ENCODE peak calls at places on chromosomes 7 and 10, in five cellular contexts. B, G, W, Y and Z are unnamed samples.

GRCh38 chr7:69489533-69489932 is 108.7 kb upstream of the AUTS2 start:
- DNase-seq in G (no peak), B (no peak), Y (no peak), W (no peak), Z (no peak)

GRCh38 chr7:158273138-158273651 is 314.4 kb downstream of the PTPRN2 start:
- DNase-seq in W (no peak), G (no peak), Y (no peak), B (no peak), Z (no peak)

GRCh38 chr7:134693256-134693655 is 46.6 kb downstream of the BPGM start:
- DNase-seq in B (no peak), W (peak), G (no peak), Y (no peak), Z (peak)

GRCh38 chr7:83646027-83646426 is 2.9 kb downstream of the SEMA3E start:
- DNase-seq in G (no peak), W (no peak), B (no peak), Y (no peak), Z (no peak)

GRCh38 chr10:11715815-11716494 is 26.2 kb upstream of the ECHDC3 start:
- DNase-seq in G (no peak), B (no peak), W (no peak), Y (no peak), Z (no peak)

GRCh38 chr7:142470336-142470830 is 212.5 kb upstream of the PRSS58 start:
- DNase-seq in Y (no peak), G (no peak), B (no peak), W (no peak), Z (no peak)

GRCh38 chr10:62352356-62352963 is 21.7 kb upstream of the ZNF365 start:
- DNase-seq in W (peak), G (no peak), B (no peak), Y (peak), Z (peak)

GRCh38 chr7:22640269-22640668 is 86.7 kb upstream of the IL6 start:
- DNase-seq in W (no peak), B (no peak), G (no peak), Y (no peak), Z (no peak)

GRCh38 chr7:63008366-63008765 is 990.3 kb upstream of the ZNF722 start:
- DNase-seq in B (no peak), G (no peak), Y (no peak), W (peak), Z (no peak)

GRCh38 chr10:26216577-26216948 is at the start of gene GAD2:
- DNase-seq in W (no peak), Y (peak), G (no peak), B (peak), Z (no peak)

GRCh38 chr10:100615911-100616310 is 80.2 kb downstream of the HIF1AN start:
- DNase-seq in G (no peak), B (no peak), Y (no peak), W (no peak), Z (no peak)

GRCh38 chr10:59536576-59537014 is 173.1 kb downstream of the SLC16A9 start:
- DNase-seq in W (no peak), G (no peak), Y (no peak), B (no peak), Z (peak)

GRCh38 chr7:31007634-31008033 is 43.9 kb downstream of the GHRHR start:
- DNase-seq in B (no peak), G (no peak), Y (no peak), W (no peak), Z (no peak)

GRCh38 chr7:50724526-50725520 is 57.9 kb downstream of the GRB10 start:
- DNase-seq in W (no peak), G (no peak), Y (no peak), B (no peak), Z (no peak)

GRCh38 chr7:139850906-139851305 is 21.8 kb downstream of the TBXAS1 start:
- DNase-seq in G (no peak), Y (no peak), B (no peak), W (peak), Z (no peak)

GRCh38 chr10:71774916-71775702 is 1.8 kb upstream of the VSIR start:
- DNase-seq in Y (no peak), B (no peak), W (no peak), G (no peak), Z (no peak)

GRCh38 chr10:86298501-86299001 is 68.0 kb downstream of the GRID1 start:
- DNase-seq in B (no peak), Y (no peak), W (no peak), G (no peak), Z (no peak)

GRCh38 chr10:102153093-102153620 is 968 bp downstream of the NOLC1 start:
- DNase-seq in G (no peak), B (no peak), Y (no peak), W (peak), Z (no peak)

GRCh38 chr10:4242561-4243035 is 457.6 kb upstream of the KLF6 start:
- DNase-seq in W (peak), Y (no peak), G (no peak), B (no peak), Z (peak)

GRCh38 chr7:139152149-139152548 is 42.6 kb upstream of the ZC3HAV1 start:
- DNase-seq in G (no peak), B (no peak), W (no peak), Y (no peak), Z (no peak)

GRCh38 chr10:14787938-14788337 is 13.2 kb upstream of the FAM107B start:
- DNase-seq in G (no peak), Y (no peak), W (peak), B (no peak), Z (no peak)

GRCh38 chr7:108455833-108456677 is at the start of gene NRCAM:
- DNase-seq in G (peak), W (peak), B (peak), Y (peak), Z (peak)

GRCh38 chr7:81638216-81638615 is 131.6 kb downstream of the HGF start:
- DNase-seq in B (no peak), Y (no peak), G (no peak), W (peak), Z (peak)

GRCh38 chr7:157150825-157151412 is 12.2 kb downstream of the UBE3C start:
- DNase-seq in G (no peak), W (peak), Y (no peak), B (peak), Z (peak)

GRCh38 chr10:61842755-61843497 is 58.6 kb upstream of the ARID5B start:
- DNase-seq in W (peak), B (no peak), G (no peak), Y (no peak), Z (peak)

GRCh38 chr7:8627322-8627721 is 193.9 kb downstream of the NXPH1 start:
- DNase-seq in W (no peak), G (no peak), Y (no peak), B (no peak), Z (no peak)

GRCh38 chr10:101597036-101597435 is 8.9 kb downstream of the DPCD start:
- DNase-seq in Y (no peak), W (no peak), B (no peak), G (no peak), Z (no peak)

GRCh38 chr7:26688388-26688787 is 176.0 kb downstream of the SKAP2 start:
- DNase-seq in G (no peak), Y (no peak), B (no peak), W (no peak), Z (no peak)

GRCh38 chr10:72337039-72337629 is 17.6 kb downstream of the DNAJB12 start:
- DNase-seq in B (peak), W (peak), Y (peak), G (no peak), Z (peak)

GRCh38 chr7:36315309-36315948 is 74.2 kb upstream of the ANLN start:
- DNase-seq in B (peak), Y (no peak), W (no peak), G (no peak), Z (no peak)

GRCh38 chr7:105759670-105760548 is 116.5 kb downstream of the ATXN7L1 start:
- DNase-seq in B (peak), G (no peak), Y (no peak), W (peak), Z (peak)

GRCh38 chr7:140232959-140233649 is 56.3 kb upstream of the KDM7A start:
- DNase-seq in G (no peak), B (no peak), W (no peak), Y (no peak), Z (no peak)

GRCh38 chr10:63246361-63246760 is 113.2 kb downstream of the NRBF2 start:
- DNase-seq in B (no peak), Y (no peak), G (no peak), W (peak), Z (no peak)

GRCh38 chr10:103722632-103723031 is 132.7 kb downstream of the SH3PXD2A start:
- DNase-seq in B (no peak), W (no peak), Y (no peak), G (no peak), Z (no peak)

GRCh38 chr10:17883621-17884020 is 68.1 kb upstream of the SLC39A12 start:
- DNase-seq in G (no peak), B (no peak), Y (no peak), W (peak), Z (no peak)

GRCh38 chr7:151925446-151926335 is 30.6 kb upstream of the GALNTL5 start:
- DNase-seq in W (no peak), G (peak), B (no peak), Y (no peak), Z (peak)

GRCh38 chr7:38834357-38834756 is 74.6 kb downstream of the VPS41 start:
- DNase-seq in B (no peak), W (no peak), G (no peak), Y (no peak), Z (no peak)